ENCODE peak calls at places on chromosome 15, in seven cellular contexts. Z is mesothelial cell of epicardium, Q is skeletal muscle cell, O is EH, P is body of pancreas, B is brain microvascular endothelial cell, A is left cardiac atrium. X is an unnamed sample.

GRCh38 chr15:79071901-79072300 is 18.7 kb downstream of the RASGRF1 start:
- DNase-seq in P (no peak), A (no peak), O (no peak), B (no peak), Z (no peak), Q (no peak), X (no peak)

GRCh38 chr15:80788536-80788935 is 9.4 kb downstream of the CEMIP start:
- DNase-seq in Z (no peak), O (peak), P (no peak), Q (no peak), A (no peak), B (no peak), X (no peak)

GRCh38 chr15:60886680-60887079 is 342.4 kb downstream of the RORA start:
- DNase-seq in Q (no peak), Z (no peak), P (no peak), A (no peak), B (no peak), O (no peak), X (no peak)

GRCh38 chr15:84598250-84598649 is 2.6 kb upstream of the ZSCAN2 start:
- DNase-seq in P (no peak), B (peak), A (no peak), Q (no peak), Z (no peak), O (peak), X (no peak)

GRCh38 chr15:101542306-101543025 is 53.0 kb upstream of the PCSK6 start:
- DNase-seq in O (no peak), B (no peak), P (no peak), Z (no peak), Q (no peak), A (peak), X (no peak)

GRCh38 chr15:71800835-71801745 is 9.3 kb upstream of the NR2E3 start:
- DNase-seq in P (peak), O (peak), A (no peak), Z (peak), Q (peak), B (peak), X (peak)

GRCh38 chr15:99062226-99062625 is 42.7 kb upstream of the SYNM start:
- DNase-seq in Q (no peak), P (no peak), O (no peak), Z (no peak), B (no peak), A (no peak), X (no peak)

GRCh38 chr15:96474274-96474673 is 143.8 kb downstream of the NR2F2 start:
- DNase-seq in A (no peak), P (no peak), Z (no peak), O (no peak), B (no peak), Q (no peak), X (no peak)

GRCh38 chr15:33066584-33066983 is 127.9 kb downstream of the FMN1 start:
- DNase-seq in P (no peak), B (no peak), A (no peak), Z (no peak), O (no peak), Q (no peak), X (no peak)

GRCh38 chr15:67805871-67806538 is 19.3 kb upstream of the SKOR1 start:
- DNase-seq in B (no peak), O (no peak), Z (peak), P (no peak), Q (no peak), A (no peak), X (peak)

GRCh38 chr15:63482874-63483323 is 21.5 kb upstream of the USP3 start:
- DNase-seq in A (no peak), Z (no peak), O (no peak), Q (no peak), P (no peak), B (no peak), X (no peak)

GRCh38 chr15:29651476-29652072 is 170.7 kb downstream of the TJP1 start:
- DNase-seq in O (no peak), B (no peak), P (no peak), Z (no peak), Q (no peak), A (no peak), X (no peak)

X was measured in NCI-H345.